ENCODE peak calls at places on chromosomes 6 and 20, in ten cellular contexts. M is SK-MEL-5; G is PC-9; O is activated T-cell treated with anti-CD3 and anti-CD28 coated beads, Interleukin-2, amount 50 U/mL, for 48 hours; W is left cardiac atrium; I is retina; T is CD4-positive, alpha-beta memory T cell; D is NCI-H146; C is prostate gland; X is NCI-H510A treated with DMSO at 0.1 percent for 48 hours. V is an unnamed sample.

GRCh38 chr20:8399963-8400362 is 267.9 kb downstream of the PLCB1 start:
- DNase-seq in W (no peak), G (no peak), O (no peak), X (no peak), T (no peak), I (no peak), C (no peak), D (no peak), M (no peak), V (no peak)

GRCh38 chr6:105550961-105551625 is 148.2 kb upstream of the PREP start:
- DNase-seq in C (no peak), O (no peak), D (no peak), G (no peak), X (no peak), W (no peak), T (no peak), M (no peak), I (no peak), V (peak)

GRCh38 chr20:57417830-57418780 is 26.9 kb downstream of the RBM38 start:
- DNase-seq in G (no peak), D (no peak), T (no peak), X (no peak), C (no peak), W (no peak), M (no peak), I (no peak), O (no peak), V (no peak)

GRCh38 chr6:137487947-137488735 is 6.1 kb downstream of the OLIG3 start:
- DNase-seq in D (no peak), T (no peak), M (no peak), G (no peak), X (no peak), I (peak), C (no peak), O (no peak), W (no peak), V (no peak)

GRCh38 chr6:167650730-167651129 is 176.0 kb upstream of the AFDN start:
- DNase-seq in W (no peak), C (no peak), G (no peak), X (no peak), D (no peak), T (no peak), I (no peak), M (no peak), O (no peak), V (no peak)

GRCh38 chr6:137486388-137486787 is 7.8 kb downstream of the OLIG3 start:
- DNase-seq in I (peak), D (no peak), G (no peak), T (no peak), O (no peak), M (no peak), W (no peak), C (no peak), X (no peak), V (no peak)

GRCh38 chr6:157953580-157954091 is 28.0 kb upstream of the SYNJ2 start:
- DNase-seq in M (no peak), X (peak), D (peak), G (no peak), I (no peak), C (no peak), W (no peak), O (no peak), T (no peak), V (peak)

GRCh38 chr6:105757512-105758200 is 328.5 kb upstream of the PRDM1 start:
- DNase-seq in G (no peak), O (no peak), W (no peak), X (peak), C (no peak), T (no peak), I (no peak), M (no peak), D (peak), V (peak)

V was measured in kidney tubule cell.